ENCODE peak calls at places on chromosomes 12 and 14, in ten cellular contexts. W is SIG-M5; E is activated naive CD4-positive, alpha-beta T cell treated with anti-CD3 and anti-CD28 coated beads, Interleukin-2, amount 10 ng/mL, durations not matched to agents 7 days and 5 days; Z is colonic mucosa; Q is iPS-NIHi11; I is EL; L is choroid plexus epithelial cell; X is left ventricle myocardium inferior; G is stimulated activated CD8-positive, alpha-beta memory T cell treated with anti-CD3 and anti-CD28 coated beads, Interleukin-15, amount 100 ng/mL, for 1 hour; V is activated naive CD8-positive, alpha-beta T cell treated with anti-CD3 and anti-CD28 coated beads, Interleukin-2, amount 50 U/mL, for 16 hours. N is an unnamed sample.

GRCh38 chr12:62726471-62726980 is 208.4 kb downstream of the PPM1H start:
- DNase-seq in W (no peak), E (no peak), Z (no peak), Q (no peak), I (no peak), L (peak), X (no peak), G (no peak), V (no peak), N (no peak)

GRCh38 chr12:80068173-80068572 is 31.2 kb upstream of the OTOGL start:
- DNase-seq in W (no peak), E (no peak), Z (no peak), Q (peak), I (no peak), L (no peak), X (no peak), G (no peak), V (no peak), N (no peak)

GRCh38 chr14:90341784-90342183 is 10.0 kb upstream of the NRDE2 start:
- DNase-seq in W (no peak), E (no peak), Z (no peak), Q (no peak), I (no peak), L (no peak), X (no peak), G (no peak), V (no peak), N (no peak)

GRCh38 chr14:35366048-35366428 is 38.5 kb downstream of the NFKBIA start:
- DNase-seq in W (no peak), E (no peak), Z (no peak), Q (no peak), I (peak), L (no peak), X (no peak), G (no peak), V (no peak), N (no peak)

GRCh38 chr14:21350539-21350938 is 33.3 kb downstream of the SUPT16H start:
- DNase-seq in W (no peak), E (no peak), Z (no peak), Q (no peak), I (no peak), L (no peak), X (no peak), G (no peak), V (no peak), N (no peak)

GRCh38 chr14:92914087-92914656 is 8.8 kb upstream of the CHGA start:
- DNase-seq in W (no peak), E (peak), Z (peak), Q (peak), I (no peak), L (peak), X (no peak), G (no peak), V (no peak), N (no peak)

GRCh38 chr14:59302313-59302712 is 113.8 kb downstream of the DAAM1 start:
- DNase-seq in W (no peak), E (no peak), Z (no peak), Q (no peak), I (no peak), L (no peak), X (no peak), G (no peak), V (no peak), N (no peak)

GRCh38 chr12:124428792-124429281 is 133.9 kb downstream of the RFLNA start:
- DNase-seq in W (no peak), E (no peak), Z (no peak), Q (no peak), I (peak), L (no peak), X (no peak), G (no peak), V (no peak), N (no peak)

GRCh38 chr14:29566194-29566593 is 361.5 kb downstream of the PRKD1 start:
- DNase-seq in W (no peak), E (no peak), Z (no peak), Q (no peak), I (no peak), L (no peak), X (no peak), G (no peak), V (no peak), N (no peak)

GRCh38 chr14:71487449-71487848 is 444.8 kb upstream of the RGS6 start:
- DNase-seq in W (no peak), E (no peak), Z (no peak), Q (no peak), I (no peak), L (no peak), X (no peak), G (no peak), V (no peak), N (no peak)

GRCh38 chr12:104333692-104334255 is 30.2 kb downstream of the EID3 start:
- DNase-seq in W (no peak), E (no peak), Z (no peak), Q (no peak), I (no peak), L (no peak), X (no peak), G (no peak), V (no peak), N (no peak)

GRCh38 chr14:20602583-20602982 is 11.4 kb upstream of the RNASE12 start:
- DNase-seq in W (no peak), E (no peak), Z (no peak), Q (no peak), I (no peak), L (no peak), X (no peak), G (no peak), V (no peak), N (no peak)

GRCh38 chr14:50941151-50941550 is 3.1 kb downstream of the PYGL start:
- DNase-seq in W (no peak), E (no peak), Z (no peak), Q (no peak), I (peak), L (peak), X (no peak), G (no peak), V (no peak), N (no peak)

GRCh38 chr14:21109377-21110260 is 8.8 kb downstream of the TMEM253 start:
- DNase-seq in W (no peak), E (no peak), Z (no peak), Q (no peak), I (no peak), L (no peak), X (no peak), G (no peak), V (no peak), N (no peak)

GRCh38 chr12:5088586-5089264 is 45.0 kb downstream of the KCNA5 start:
- DNase-seq in W (no peak), E (no peak), Z (no peak), Q (no peak), I (peak), L (peak), X (no peak), G (no peak), V (no peak), N (no peak)

GRCh38 chr12:83265798-83266197 is 579.1 kb downstream of the TMTC2 start:
- DNase-seq in W (no peak), E (no peak), Z (no peak), Q (no peak), I (no peak), L (no peak), X (no peak), G (no peak), V (no peak), N (no peak)

GRCh38 chr12:123398177-123398916 is 14.4 kb downstream of the KMT5A start:
- DNase-seq in W (no peak), E (no peak), Z (peak), Q (no peak), I (peak), L (peak), X (peak), G (no peak), V (no peak), N (no peak)

GRCh38 chr12:3604750-3605638 is 114.0 kb downstream of the PRMT8 start:
- DNase-seq in W (no peak), E (no peak), Z (peak), Q (peak), I (peak), L (no peak), X (peak), G (no peak), V (no peak), N (no peak)

N was measured in HS-5.